ENCODE peak calls at places on chromosomes 13 and 19, in seven cellular contexts. One of them, this sample, is unnamed.

GRCh38 chr19:20470345-20471119 is 95.0 kb downstream of the ZNF737 start:
- DNase-seq in T-helper 2 cell: no peak
- DNase-seq in NB4: no peak
- DNase-seq in epithelial cell of esophagus: no peak
- DNase-seq in memory B cell: no peak
- DNase-seq in breast epithelium: no peak
- DNase-seq in SJSA1: no peak
- DNase-seq in this sample: no peak

GRCh38 chr19:42111384-42111783 is 20.9 kb downstream of the POU2F2 start:
- DNase-seq in SJSA1: no peak
- DNase-seq in epithelial cell of esophagus: peak
- DNase-seq in memory B cell: no peak
- DNase-seq in NB4: no peak
- DNase-seq in T-helper 2 cell: no peak
- DNase-seq in breast epithelium: no peak
- DNase-seq in this sample: no peak

GRCh38 chr13:85698236-85698635 is 101.0 kb downstream of the SLITRK6 start:
- DNase-seq in epithelial cell of esophagus: no peak
- DNase-seq in memory B cell: no peak
- DNase-seq in breast epithelium: no peak
- DNase-seq in SJSA1: no peak
- DNase-seq in NB4: no peak
- DNase-seq in T-helper 2 cell: no peak
- DNase-seq in this sample: no peak

GRCh38 chr19:31018951-31019350 is 330.3 kb downstream of the TSHZ3 start:
- DNase-seq in breast epithelium: no peak
- DNase-seq in NB4: no peak
- DNase-seq in epithelial cell of esophagus: no peak
- DNase-seq in SJSA1: no peak
- DNase-seq in memory B cell: no peak
- DNase-seq in T-helper 2 cell: no peak
- DNase-seq in this sample: no peak

GRCh38 chr13:19888799-19889198 is 25.4 kb upstream of the ZMYM5 start:
- DNase-seq in SJSA1: no peak
- DNase-seq in epithelial cell of esophagus: peak
- DNase-seq in T-helper 2 cell: no peak
- DNase-seq in memory B cell: no peak
- DNase-seq in breast epithelium: no peak
- DNase-seq in NB4: peak
- DNase-seq in this sample: peak

GRCh38 chr19:48741222-48741999 is 1.0 kb upstream of the RASIP1 start:
- DNase-seq in T-helper 2 cell: no peak
- DNase-seq in epithelial cell of esophagus: peak
- DNase-seq in SJSA1: no peak
- DNase-seq in breast epithelium: no peak
- DNase-seq in memory B cell: no peak
- DNase-seq in NB4: peak
- DNase-seq in this sample: no peak

GRCh38 chr19:6032381-6032780 is 54.4 kb upstream of the RANBP3 start:
- DNase-seq in NB4: no peak
- DNase-seq in memory B cell: no peak
- DNase-seq in breast epithelium: no peak
- DNase-seq in epithelial cell of esophagus: no peak
- DNase-seq in T-helper 2 cell: no peak
- DNase-seq in SJSA1: no peak
- DNase-seq in this sample: no peak

GRCh38 chr19:47512183-47512947 is 2.5 kb downstream of the NAPA start:
- DNase-seq in NB4: peak
- DNase-seq in SJSA1: no peak
- DNase-seq in epithelial cell of esophagus: peak
- DNase-seq in T-helper 2 cell: no peak
- DNase-seq in memory B cell: no peak
- DNase-seq in breast epithelium: peak
- DNase-seq in this sample: peak

GRCh38 chr19:42290523-42291436 is 11.2 kb upstream of the PRR19 start:
- DNase-seq in memory B cell: peak
- DNase-seq in SJSA1: peak
- DNase-seq in NB4: peak
- DNase-seq in epithelial cell of esophagus: no peak
- DNase-seq in T-helper 2 cell: peak
- DNase-seq in breast epithelium: no peak
- DNase-seq in this sample: no peak

GRCh38 chr13:110006304-110006703 is 219.9 kb upstream of the IRS2 start:
- DNase-seq in T-helper 2 cell: no peak
- DNase-seq in memory B cell: no peak
- DNase-seq in breast epithelium: peak
- DNase-seq in SJSA1: no peak
- DNase-seq in epithelial cell of esophagus: peak
- DNase-seq in NB4: no peak
- DNase-seq in this sample: peak

GRCh38 chr19:27966390-27966816 is 1246.5 kb downstream of the UQCRFS1 start:
- DNase-seq in epithelial cell of esophagus: peak
- DNase-seq in SJSA1: no peak
- DNase-seq in T-helper 2 cell: no peak
- DNase-seq in memory B cell: no peak
- DNase-seq in NB4: peak
- DNase-seq in breast epithelium: no peak
- DNase-seq in this sample: peak

GRCh38 chr13:50687545-50687944 is 155.9 kb downstream of the DLEU7 start:
- DNase-seq in NB4: no peak
- DNase-seq in epithelial cell of esophagus: no peak
- DNase-seq in SJSA1: no peak
- DNase-seq in breast epithelium: no peak
- DNase-seq in T-helper 2 cell: no peak
- DNase-seq in memory B cell: no peak
- DNase-seq in this sample: no peak

GRCh38 chr13:47175172-47175806 is 278.4 kb upstream of the HTR2A start:
- DNase-seq in epithelial cell of esophagus: peak
- DNase-seq in NB4: peak
- DNase-seq in memory B cell: no peak
- DNase-seq in SJSA1: peak
- DNase-seq in T-helper 2 cell: no peak
- DNase-seq in breast epithelium: no peak
- DNase-seq in this sample: peak

GRCh38 chr19:40467007-40467565 is 285 bp downstream of the SPTBN4 start:
- DNase-seq in breast epithelium: no peak
- DNase-seq in SJSA1: no peak
- DNase-seq in NB4: no peak
- DNase-seq in memory B cell: peak
- DNase-seq in epithelial cell of esophagus: no peak
- DNase-seq in T-helper 2 cell: no peak
- DNase-seq in this sample: no peak

GRCh38 chr19:19205416-19206410 is 2.5 kb upstream of the NR2C2AP start:
- DNase-seq in epithelial cell of esophagus: no peak
- DNase-seq in T-helper 2 cell: no peak
- DNase-seq in memory B cell: no peak
- DNase-seq in NB4: no peak
- DNase-seq in SJSA1: no peak
- DNase-seq in breast epithelium: no peak
- DNase-seq in this sample: no peak

GRCh38 chr13:85798999-85799646 is at the start of gene SLITRK6:
- DNase-seq in SJSA1: peak
- DNase-seq in epithelial cell of esophagus: peak
- DNase-seq in NB4: peak
- DNase-seq in T-helper 2 cell: no peak
- DNase-seq in memory B cell: no peak
- DNase-seq in breast epithelium: no peak
- DNase-seq in this sample: peak

This sample was measured in renal cortical epithelial cell.